ENCODE peak calls at places on chromosomes 11 and 22, in seven cellular contexts. F, Q, U, I, Y, H and O are unnamed samples.
A peak's percentile ranks its signal among the peaks of the same experiment; 100 is the strongest.

GRCh38 chr11:121716060-121716459 is 263.3 kb upstream of the SORL1-AS1 start:
- DNase-seq in F (no peak), Q (no peak), U (no peak), I (no peak), Y (peak; percentile 31), H (no peak), O (no peak)

GRCh38 chr22:27416553-27417427 is 384.8 kb downstream of the MN1 start:
- DNase-seq in F (no peak), Q (no peak), U (peak; percentile 89), I (no peak), Y (peak; percentile 90), H (no peak), O (no peak)

GRCh38 chr11:130159657-130160459 is at the start of gene ST14:
- DNase-seq in F (no peak), Q (peak; percentile 89), U (peak; percentile 86), I (no peak), Y (peak; percentile 20), H (no peak), O (no peak)

GRCh38 chr22:20249797-20250354 is 18.2 kb downstream of the RTN4R start:
- DNase-seq in F (no peak), Q (no peak), U (peak; percentile 71), I (no peak), Y (peak; percentile 67), H (no peak), O (no peak)

GRCh38 chr11:6647282-6647679 is 8.3 kb downstream of the DCHS1 start:
- DNase-seq in F (no peak), Q (peak; percentile 34), U (peak; percentile 70), I (no peak), Y (peak; percentile 78), H (no peak), O (no peak)

GRCh38 chr11:35321532-35322320 is 97.6 kb downstream of the SLC1A2 start:
- DNase-seq in F (no peak), Q (no peak), U (no peak), I (no peak), Y (peak; percentile 97), H (no peak), O (peak; percentile 1)

GRCh38 chr11:57436031-57436430 is 9.1 kb upstream of the SLC43A3 start:
- DNase-seq in F (no peak), Q (no peak), U (no peak), I (no peak), Y (no peak), H (no peak), O (no peak)

GRCh38 chr11:118771481-118772278 is 19.3 kb downstream of the DDX6 start:
- DNase-seq in F (no peak), Q (no peak), U (no peak), I (no peak), Y (no peak), H (no peak), O (no peak)

GRCh38 chr11:36356201-36356600 is 60.1 kb downstream of the PRR5L start:
- DNase-seq in F (no peak), Q (peak; percentile 60), U (no peak), I (no peak), Y (peak; percentile 76), H (no peak), O (no peak)

GRCh38 chr11:2513441-2513840 is 68.6 kb downstream of the KCNQ1 start:
- DNase-seq in F (no peak), Q (no peak), U (peak; percentile 32), I (no peak), Y (no peak), H (no peak), O (no peak)

GRCh38 chr11:17594686-17595192 is 47.7 kb downstream of the OTOG start:
- DNase-seq in F (no peak), Q (peak; percentile 5), U (no peak), I (no peak), Y (no peak), H (no peak), O (no peak)

GRCh38 chr11:70032943-70033710 is 45.0 kb upstream of the ANO1 start:
- DNase-seq in F (no peak), Q (peak; percentile 9), U (no peak), I (no peak), Y (no peak), H (no peak), O (no peak)

GRCh38 chr11:129190087-129190486 is 2.0 kb downstream of the ARHGAP32 start:
- DNase-seq in F (no peak), Q (peak; percentile 48), U (no peak), I (no peak), Y (peak; percentile 48), H (no peak), O (no peak)

GRCh38 chr11:1204381-1205101 is 18.3 kb upstream of the MUC5B start:
- DNase-seq in F (no peak), Q (no peak), U (peak; percentile 43), I (no peak), Y (no peak), H (no peak), O (no peak)

GRCh38 chr11:111185259-111185658 is 60.3 kb upstream of the POU2AF2 start:
- DNase-seq in F (no peak), Q (no peak), U (peak; percentile 7), I (no peak), Y (peak; percentile 63), H (no peak), O (no peak)

GRCh38 chr11:75342966-75343870 is 8.2 kb downstream of the ARRB1 start:
- DNase-seq in F (no peak), Q (peak; percentile 74), U (peak; percentile 83), I (no peak), Y (peak; percentile 48), H (no peak), O (no peak)

GRCh38 chr11:125923012-125923579 is 18.8 kb downstream of the DDX25 start:
- DNase-seq in F (peak; percentile 18), Q (peak; percentile 78), U (peak; percentile 82), I (no peak), Y (peak; percentile 82), H (peak; percentile 54), O (peak; percentile 27)

GRCh38 chr22:30859714-30860095 is 108.9 kb downstream of the MORC2 start:
- DNase-seq in F (no peak), Q (no peak), U (no peak), I (no peak), Y (no peak), H (no peak), O (no peak)